ENCODE peak calls at places on chromosome 16, in seven cellular contexts. One of them, this sample, is unnamed. For H3K4me1, the result is how much of the 10 kb centered on the place peaks cover.

GRCh38 chr16:29743827-29744531 is 1.8 kb downstream of the C16orf54 start:
- DNase-seq in trophoblast cell: no peak
- DNase-seq in IMR-90: no peak
- DNase-seq in neuronal stem cell: no peak
- DNase-seq in H9: no peak
- DNase-seq in H1: peak
- DNase-seq in mesenchymal stem cell: no peak
- DNase-seq in this sample: no peak

GRCh38 chr16:89315271-89315670 is 97.8 kb downstream of the ZNF778 start:
- DNase-seq in trophoblast cell: no peak
- DNase-seq in IMR-90: no peak
- DNase-seq in neuronal stem cell: no peak
- DNase-seq in H9: no peak
- DNase-seq in H1: no peak
- DNase-seq in mesenchymal stem cell: no peak
- DNase-seq in this sample: no peak

GRCh38 chr16:87733190-87733589 is 32.6 kb downstream of the KLHDC4 start:
- DNase-seq in trophoblast cell: no peak
- DNase-seq in IMR-90: no peak
- DNase-seq in neuronal stem cell: no peak
- DNase-seq in H9: no peak
- DNase-seq in H1: no peak
- DNase-seq in mesenchymal stem cell: no peak
- DNase-seq in this sample: no peak

GRCh38 chr16:17476414-17477259 is 5.9 kb upstream of the XYLT1 start:
- DNase-seq in trophoblast cell: peak
- DNase-seq in IMR-90: peak
- DNase-seq in neuronal stem cell: no peak
- DNase-seq in H9: peak
- DNase-seq in H1: peak
- DNase-seq in mesenchymal stem cell: no peak
- DNase-seq in this sample: peak

GRCh38 chr16:11254913-11255736 is 879 bp downstream of the SOCS1 start:
- DNase-seq in trophoblast cell: peak
- DNase-seq in IMR-90: peak
- DNase-seq in neuronal stem cell: peak
- DNase-seq in H9: no peak
- DNase-seq in H1: no peak
- DNase-seq in mesenchymal stem cell: peak
- DNase-seq in this sample: no peak

GRCh38 chr16:50215680-50216079 is 50.7 kb upstream of the ADCY7 start:
- DNase-seq in trophoblast cell: no peak
- DNase-seq in IMR-90: no peak
- DNase-seq in neuronal stem cell: no peak
- DNase-seq in H9: no peak
- DNase-seq in H1: no peak
- DNase-seq in mesenchymal stem cell: no peak
- DNase-seq in this sample: no peak

GRCh38 chr16:72876221-72876620 is 171.7 kb downstream of the ZFHX3 start:
- DNase-seq in trophoblast cell: no peak
- DNase-seq in IMR-90: peak
- DNase-seq in neuronal stem cell: no peak
- DNase-seq in H9: no peak
- DNase-seq in H1: no peak
- DNase-seq in mesenchymal stem cell: peak
- DNase-seq in this sample: no peak

GRCh38 chr16:65672960-65673359 is 551.1 kb upstream of the CDH11 start:
- DNase-seq in trophoblast cell: no peak
- DNase-seq in IMR-90: peak
- DNase-seq in neuronal stem cell: no peak
- DNase-seq in H9: no peak
- DNase-seq in H1: no peak
- DNase-seq in mesenchymal stem cell: no peak
- DNase-seq in this sample: peak

GRCh38 chr16:11955713-11956123 is 9.3 kb upstream of the TNFRSF17 start:
- DNase-seq in trophoblast cell: peak
- DNase-seq in IMR-90: peak
- DNase-seq in neuronal stem cell: no peak
- DNase-seq in H9: no peak
- DNase-seq in H1: no peak
- DNase-seq in mesenchymal stem cell: peak
- DNase-seq in this sample: peak

GRCh38 chr16:27920391-27920891 is 143.1 kb downstream of the GSG1L start:
- DNase-seq in trophoblast cell: peak
- DNase-seq in IMR-90: no peak
- DNase-seq in neuronal stem cell: peak
- DNase-seq in H9: peak
- DNase-seq in H1: peak
- DNase-seq in mesenchymal stem cell: no peak
- DNase-seq in this sample: peak

GRCh38 chr16:87626401-87626800 is 24.1 kb downstream of the JPH3 start:
- DNase-seq in trophoblast cell: no peak
- DNase-seq in IMR-90: no peak
- DNase-seq in neuronal stem cell: no peak
- DNase-seq in H9: no peak
- DNase-seq in H1: no peak
- DNase-seq in mesenchymal stem cell: no peak
- DNase-seq in this sample: no peak

GRCh38 chr16:87984868-87985267 is 33.6 kb downstream of the BANP start:
- DNase-seq in trophoblast cell: no peak
- DNase-seq in IMR-90: no peak
- DNase-seq in neuronal stem cell: no peak
- DNase-seq in H9: no peak
- DNase-seq in H1: no peak
- DNase-seq in mesenchymal stem cell: no peak
- DNase-seq in this sample: no peak

GRCh38 chr16:31078597-31079341 is 4.5 kb downstream of the ZNF646 start:
- DNase-seq in trophoblast cell: no peak
- DNase-seq in IMR-90: no peak
- DNase-seq in neuronal stem cell: no peak
- DNase-seq in H9: no peak
- DNase-seq in H1: no peak
- DNase-seq in mesenchymal stem cell: no peak
- DNase-seq in this sample: no peak

GRCh38 chr16:1003551-1004347 is 22.2 kb downstream of the SOX8 start:
- DNase-seq in trophoblast cell: no peak
- DNase-seq in IMR-90: peak
- DNase-seq in neuronal stem cell: no peak
- DNase-seq in H9: no peak
- DNase-seq in H1: no peak
- DNase-seq in mesenchymal stem cell: peak
- DNase-seq in this sample: no peak

GRCh38 chr16:4415538-4416199 is 727 bp downstream of the CORO7 start:
- DNase-seq in trophoblast cell: peak
- DNase-seq in IMR-90: no peak
- DNase-seq in neuronal stem cell: no peak
- DNase-seq in H9: peak
- DNase-seq in H1: peak
- DNase-seq in mesenchymal stem cell: no peak
- DNase-seq in this sample: peak

GRCh38 chr16:30934827-30935557 is 11.6 kb downstream of the FBXL19 start:
- DNase-seq in trophoblast cell: peak
- DNase-seq in IMR-90: peak
- DNase-seq in neuronal stem cell: no peak
- DNase-seq in H9: peak
- DNase-seq in H1: peak
- DNase-seq in mesenchymal stem cell: peak
- DNase-seq in this sample: peak

GRCh38 chr16:29994613-29995329 is 646 bp downstream of the HIRIP3 start:
- DNase-seq in trophoblast cell: peak
- DNase-seq in IMR-90: peak
- DNase-seq in neuronal stem cell: no peak
- DNase-seq in H9: no peak
- DNase-seq in H1: peak
- DNase-seq in mesenchymal stem cell: peak
- DNase-seq in this sample: peak

GRCh38 chr16:70591609-70592008 is 54.8 kb upstream of the IL34 start:
- DNase-seq in trophoblast cell: no peak
- DNase-seq in IMR-90: no peak
- DNase-seq in neuronal stem cell: no peak
- DNase-seq in H9: no peak
- DNase-seq in H1: no peak
- DNase-seq in mesenchymal stem cell: no peak
- DNase-seq in this sample: no peak

GRCh38 chr16:78499399-78499798 is 399.9 kb downstream of the WWOX start:
- DNase-seq in trophoblast cell: no peak
- DNase-seq in IMR-90: no peak
- DNase-seq in neuronal stem cell: no peak
- DNase-seq in H9: no peak
- DNase-seq in H1: no peak
- DNase-seq in mesenchymal stem cell: no peak
- DNase-seq in this sample: no peak

GRCh38 chr16:27576729-27577128 is 26.8 kb downstream of the KATNIP start:
- DNase-seq in trophoblast cell: no peak
- DNase-seq in IMR-90: no peak
- DNase-seq in neuronal stem cell: no peak
- DNase-seq in H9: no peak
- DNase-seq in H1: no peak
- DNase-seq in mesenchymal stem cell: no peak
- DNase-seq in this sample: no peak

GRCh38 chr16:19524356-19524865 is 669 bp downstream of the CCP110 start:
- DNase-seq in trophoblast cell: no peak
- DNase-seq in IMR-90: no peak
- DNase-seq in neuronal stem cell: peak
- DNase-seq in H9: no peak
- DNase-seq in H1: no peak
- DNase-seq in mesenchymal stem cell: peak
- DNase-seq in this sample: no peak

GRCh38 chr16:26856791-26857190 is 209.9 kb upstream of the C16orf82 start:
- DNase-seq in trophoblast cell: no peak
- DNase-seq in IMR-90: no peak
- DNase-seq in neuronal stem cell: no peak
- DNase-seq in H9: no peak
- DNase-seq in H1: no peak
- DNase-seq in mesenchymal stem cell: no peak
- DNase-seq in this sample: no peak

GRCh38 chr16:79597277-79597676 is 3.3 kb downstream of the MAF start:
- DNase-seq in trophoblast cell: no peak
- DNase-seq in IMR-90: no peak
- DNase-seq in neuronal stem cell: no peak
- DNase-seq in H9: no peak
- DNase-seq in H1: no peak
- DNase-seq in mesenchymal stem cell: no peak
- DNase-seq in this sample: no peak

GRCh38 chr16:10935491-10935890 is 6.8 kb downstream of the DEXI start:
- DNase-seq in trophoblast cell: no peak
- DNase-seq in IMR-90: no peak
- DNase-seq in neuronal stem cell: no peak
- DNase-seq in H9: no peak
- DNase-seq in H1: no peak
- DNase-seq in mesenchymal stem cell: no peak
- DNase-seq in this sample: no peak

GRCh38 chr16:69564845-69565610 is 738 bp upstream of the NFAT5 start:
- DNase-seq in trophoblast cell: peak
- DNase-seq in IMR-90: no peak
- DNase-seq in neuronal stem cell: no peak
- DNase-seq in H9: no peak
- DNase-seq in H1: no peak
- DNase-seq in mesenchymal stem cell: peak
- DNase-seq in this sample: peak

GRCh38 chr16:2359919-2360318 is 19.4 kb upstream of the ABCA3 start:
- DNase-seq in trophoblast cell: no peak
- DNase-seq in IMR-90: no peak
- DNase-seq in neuronal stem cell: no peak
- DNase-seq in H9: no peak
- DNase-seq in H1: no peak
- DNase-seq in mesenchymal stem cell: no peak
- DNase-seq in this sample: no peak
- H2BK120ac ChIP-seq in trophoblast cell: no peak
- H2BK120ac ChIP-seq in IMR-90: no peak
- H2BK120ac ChIP-seq in neuronal stem cell: no peak
- H2BK120ac ChIP-seq in H9: no peak
- H2BK120ac ChIP-seq in H1: no peak
- H2BK120ac ChIP-seq in mesenchymal stem cell: no peak
- H2BK120ac ChIP-seq in this sample: no peak

DNA sequence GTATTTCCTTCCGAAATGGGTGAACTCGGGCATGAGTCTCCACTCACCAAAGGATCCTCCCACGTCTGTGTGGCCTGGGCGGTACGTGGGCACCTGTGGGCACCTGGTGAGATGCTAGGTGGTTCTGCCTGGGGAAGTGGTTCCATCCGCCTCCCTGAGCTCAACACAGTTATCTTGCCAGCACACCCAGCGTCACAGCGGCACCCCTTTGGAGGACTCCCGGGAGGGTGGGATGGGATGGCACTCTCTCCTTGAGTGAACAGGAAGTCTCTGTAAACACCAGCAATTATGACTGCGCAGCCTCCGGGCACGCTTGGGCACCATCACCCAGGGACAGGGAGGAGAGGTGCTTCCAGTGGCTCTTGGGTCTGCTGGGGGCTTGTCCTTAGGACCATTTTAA is 29.8 kb downstream of the COX4I1 start:
- DNase-seq in trophoblast cell: no peak
- DNase-seq in IMR-90: no peak
- DNase-seq in neuronal stem cell: no peak
- DNase-seq in H9: no peak
- DNase-seq in H1: no peak
- DNase-seq in mesenchymal stem cell: no peak
- DNase-seq in this sample: no peak
- H3K4me1 ChIP-seq in trophoblast cell: under half
- H3K4me1 ChIP-seq in IMR-90: under half
- H3K4me1 ChIP-seq in neuronal stem cell: under half
- H3K4me1 ChIP-seq in H9: under half
- H3K4me1 ChIP-seq in H1: under half
- H3K4me1 ChIP-seq in mesenchymal stem cell: under half
- H3K4me1 ChIP-seq in this sample: under half

GRCh38 chr16:67200491-67200890 is 1.6 kb downstream of the ELMO3 start:
- DNase-seq in trophoblast cell: no peak
- DNase-seq in IMR-90: no peak
- DNase-seq in neuronal stem cell: no peak
- DNase-seq in H9: no peak
- DNase-seq in H1: no peak
- DNase-seq in mesenchymal stem cell: no peak
- DNase-seq in this sample: no peak

GRCh38 chr16:67199808-67200198 is 872 bp downstream of the ELMO3 start:
- DNase-seq in trophoblast cell: no peak
- DNase-seq in IMR-90: no peak
- DNase-seq in neuronal stem cell: no peak
- DNase-seq in H9: peak
- DNase-seq in H1: peak
- DNase-seq in mesenchymal stem cell: no peak
- DNase-seq in this sample: peak

GRCh38 chr16:67198238-67198734 is 645 bp upstream of the ELMO3 start:
- DNase-seq in trophoblast cell: no peak
- DNase-seq in IMR-90: peak
- DNase-seq in neuronal stem cell: no peak
- DNase-seq in H9: peak
- DNase-seq in H1: peak
- DNase-seq in mesenchymal stem cell: peak
- DNase-seq in this sample: peak

GRCh38 chr16:67197704-67198103 is 1.2 kb upstream of the ELMO3 start:
- DNase-seq in trophoblast cell: no peak
- DNase-seq in IMR-90: no peak
- DNase-seq in neuronal stem cell: no peak
- DNase-seq in H9: no peak
- DNase-seq in H1: no peak
- DNase-seq in mesenchymal stem cell: no peak
- DNase-seq in this sample: no peak

GRCh38 chr16:67199011-67199807 is at the start of gene ELMO3:
- DNase-seq in trophoblast cell: peak
- DNase-seq in IMR-90: no peak
- DNase-seq in neuronal stem cell: peak
- DNase-seq in H9: peak
- DNase-seq in H1: peak
- DNase-seq in mesenchymal stem cell: no peak
- DNase-seq in this sample: peak
- H2BK120ac ChIP-seq in trophoblast cell: no peak
- H2BK120ac ChIP-seq in IMR-90: no peak
- H2BK120ac ChIP-seq in neuronal stem cell: no peak
- H2BK120ac ChIP-seq in H9: no peak
- H2BK120ac ChIP-seq in H1: no peak
- H2BK120ac ChIP-seq in mesenchymal stem cell: no peak
- H2BK120ac ChIP-seq in this sample: no peak

GRCh38 chr16:57798953-57799618 is 3.2 kb downstream of the KIFC3 start:
- DNase-seq in trophoblast cell: no peak
- DNase-seq in IMR-90: no peak
- DNase-seq in neuronal stem cell: no peak
- DNase-seq in H9: no peak
- DNase-seq in H1: no peak
- DNase-seq in mesenchymal stem cell: no peak
- DNase-seq in this sample: no peak
- H3K4me1 ChIP-seq in trophoblast cell: half or more
- H3K4me1 ChIP-seq in IMR-90: under half
- H3K4me1 ChIP-seq in neuronal stem cell: under half
- H3K4me1 ChIP-seq in H9: under half
- H3K4me1 ChIP-seq in H1: under half
- H3K4me1 ChIP-seq in mesenchymal stem cell: under half
- H3K4me1 ChIP-seq in this sample: under half

This sample was measured in mesendoderm.